ENCODE peak calls at places on chromosomes 1 and 21, in six cellular contexts. C, V, E, T, Y and O are unnamed samples.

GRCh38 chr1:41471658-41472057 is 12.8 kb downstream of the EDN2 start:
- DNase-seq in C (no peak), T (no peak), Y (no peak), E (no peak), V (no peak), O (no peak)

GRCh38 chr1:44154665-44155064 is 13.2 kb upstream of the KLF18 start:
- DNase-seq in E (no peak), V (no peak), T (no peak), Y (no peak), C (no peak), O (no peak)

GRCh38 chr1:54694771-54695170 is 20.9 kb upstream of the TTC4 start:
- DNase-seq in T (no peak), E (no peak), Y (no peak), C (no peak), V (no peak), O (no peak)

GRCh38 chr1:24928631-24929090 is 1.4 kb downstream of the RUNX3 start:
- DNase-seq in V (no peak), T (no peak), E (no peak), C (no peak), Y (no peak), O (no peak)

GRCh38 chr1:177567393-177567792 is 396.6 kb downstream of the BRINP2 start:
- DNase-seq in V (no peak), T (peak), E (no peak), C (no peak), Y (no peak), O (no peak)

GRCh38 chr1:183911285-183911684 is 106.4 kb downstream of the RGL1 start:
- DNase-seq in C (no peak), V (no peak), Y (no peak), E (no peak), T (no peak), O (peak)

GRCh38 chr1:4975856-4976255 is 321.4 kb downstream of the AJAP1 start:
- DNase-seq in Y (no peak), E (no peak), V (no peak), C (no peak), T (no peak), O (no peak)

GRCh38 chr1:230414694-230415093 is 11.4 kb downstream of the PGBD5 start:
- DNase-seq in C (no peak), Y (no peak), E (no peak), V (no peak), T (no peak), O (no peak)

GRCh38 chr1:227268943-227269342 is 49.3 kb downstream of the CDC42BPA start:
- DNase-seq in Y (no peak), V (no peak), E (no peak), T (no peak), C (no peak), O (no peak)

GRCh38 chr1:167631987-167632680 is 2.1 kb downstream of the RCSD1 start:
- DNase-seq in V (no peak), E (no peak), Y (peak), C (no peak), T (no peak), O (no peak)

GRCh38 chr1:46461809-46462448 is 27.7 kb upstream of the DMBX1 start:
- DNase-seq in Y (no peak), T (no peak), V (no peak), E (no peak), C (no peak), O (no peak)

GRCh38 chr1:81007024-81007423 is 793.7 kb upstream of the ADGRL2 start:
- DNase-seq in V (no peak), Y (no peak), E (no peak), T (no peak), C (no peak), O (no peak)

GRCh38 chr21:29064850-29065481 is 8.5 kb downstream of the CCT8 start:
- DNase-seq in C (no peak), Y (no peak), T (no peak), E (no peak), V (no peak), O (no peak)

GRCh38 chr1:230157409-230158390 is 90.7 kb downstream of the GALNT2 start:
- DNase-seq in E (no peak), V (no peak), Y (no peak), T (no peak), C (no peak), O (no peak)

GRCh38 chr21:45598666-45599065 is 44.9 kb upstream of the PCBP3 start:
- DNase-seq in C (no peak), T (no peak), Y (no peak), E (no peak), V (no peak), O (no peak)

GRCh38 chr1:54273837-54274192 is 73.8 kb downstream of the MRPL37 start:
- DNase-seq in C (no peak), T (peak), Y (no peak), E (no peak), V (no peak), O (no peak)

GRCh38 chr1:231590453-231591198 is 36.0 kb upstream of the DISC1 start:
- DNase-seq in C (peak), T (peak), V (no peak), E (no peak), Y (peak), O (peak)

GRCh38 chr1:26784023-26784871 is 3.5 kb upstream of the PIGV start:
- DNase-seq in T (no peak), Y (no peak), E (no peak), V (no peak), C (no peak), O (no peak)

GRCh38 chr1:31591425-31592093 is 15.2 kb downstream of the TINAGL1 start:
- DNase-seq in Y (no peak), E (no peak), V (no peak), C (no peak), T (peak), O (no peak)

GRCh38 chr1:84715620-84716019 is 25.4 kb upstream of the SSX2IP start:
- DNase-seq in V (no peak), T (peak), Y (no peak), E (no peak), C (no peak), O (no peak)

GRCh38 chr21:42566524-42567180 is 53.0 kb downstream of the SLC37A1 start:
- DNase-seq in C (no peak), V (no peak), T (no peak), Y (no peak), E (no peak), O (no peak)

GRCh38 chr1:204443260-204443619 is 31.6 kb upstream of the PPP1R15B start:
- DNase-seq in E (no peak), T (no peak), Y (no peak), C (no peak), V (no peak), O (no peak)

GRCh38 chr21:44547656-44548331 is 3.5 kb downstream of the KRTAP10-2 start:
- DNase-seq in C (no peak), Y (no peak), T (no peak), E (no peak), V (peak), O (no peak)

GRCh38 chr1:203300441-203301330 is 4.6 kb upstream of the BTG2 start:
- DNase-seq in Y (no peak), V (no peak), T (no peak), E (no peak), C (no peak), O (no peak)

GRCh38 chr1:17273096-17273495 is 24.2 kb downstream of the PADI3 start:
- DNase-seq in E (no peak), T (no peak), C (no peak), V (no peak), Y (no peak), O (no peak)

GRCh38 chr1:51285055-51285454 is 45.3 kb downstream of the TTC39A start:
- DNase-seq in V (no peak), T (no peak), Y (no peak), E (no peak), C (no peak), O (no peak)

GRCh38 chr1:47317841-47318240 is 3.9 kb upstream of the STIL start:
- DNase-seq in E (no peak), T (no peak), C (no peak), V (no peak), Y (no peak), O (no peak)

GRCh38 chr21:42385619-42386018 is 10.2 kb downstream of the TMPRSS3 start:
- DNase-seq in E (no peak), T (no peak), C (no peak), V (no peak), Y (no peak), O (no peak)